ENCODE peak calls at places on chromosomes 6 and 20, in five cellular contexts. S is GM12865; O is A549; A is left ventricle myocardium inferior; Z is CD8-positive, alpha-beta T cell. T is an unnamed sample.

GRCh38 chr20:6708010-6708409 is 59.5 kb upstream of the BMP2 start:
- DNase-seq in Z (no peak), O (no peak), A (peak), S (no peak), T (peak)

GRCh38 chr6:41940759-41941279 is 789 bp downstream of the CCND3 start:
- DNase-seq in A (peak), Z (no peak), O (peak), S (peak), T (no peak)

GRCh38 chr6:90431521-90432407 is 135.1 kb upstream of the BACH2 start:
- DNase-seq in S (no peak), O (no peak), A (no peak), Z (no peak), T (no peak)

GRCh38 chr6:41214559-41215238 is 13.4 kb upstream of the TREML4 start:
- DNase-seq in Z (no peak), S (no peak), A (no peak), O (no peak), T (no peak)

GRCh38 chr20:37095108-37095608 is 639 bp downstream of the RBL1 start:
- DNase-seq in O (peak), S (peak), Z (peak), A (no peak), T (peak)

GRCh38 chr6:72245565-72245964 is 359.2 kb downstream of the RIMS1 start:
- DNase-seq in Z (no peak), A (no peak), O (no peak), S (no peak), T (no peak)

GRCh38 chr6:39362487-39362865 is 40.0 kb upstream of the KCNK16 start:
- DNase-seq in Z (no peak), O (no peak), S (no peak), A (no peak), T (no peak)

GRCh38 chr20:63048516-63049190 is 41.9 kb upstream of the BHLHE23 start:
- DNase-seq in S (no peak), A (no peak), O (no peak), Z (no peak), T (no peak)

GRCh38 chr6:145865595-145865994 is 51.0 kb upstream of the FBXO30 start:
- DNase-seq in Z (no peak), S (peak), O (no peak), A (no peak), T (no peak)

GRCh38 chr6:78861509-78861908 is 5.8 kb upstream of the IRAK1BP1 start:
- DNase-seq in S (peak), Z (no peak), A (no peak), O (peak), T (no peak)

GRCh38 chr20:48733296-48733790 is 94.5 kb downstream of the PREX1 start:
- DNase-seq in O (peak), A (no peak), S (no peak), Z (no peak), T (peak)

GRCh38 chr6:30013296-30013922 is 47.7 kb upstream of the POLR1H start:
- DNase-seq in Z (no peak), S (peak), O (no peak), A (no peak), T (peak)

GRCh38 chr20:41299899-41300298 is 17.6 kb downstream of the ZHX3 start:
- DNase-seq in O (no peak), Z (no peak), A (no peak), S (no peak), T (no peak)

GRCh38 chr6:35230950-35231349 is 17.2 kb downstream of the SCUBE3 start:
- DNase-seq in Z (no peak), S (no peak), O (no peak), A (peak), T (peak)

GRCh38 chr20:34579191-34579661 is 20.7 kb downstream of the MAP1LC3A start:
- DNase-seq in A (peak), O (peak), S (no peak), Z (no peak), T (peak)

GRCh38 chr6:129606664-129607063 is 103.3 kb downstream of the ARHGAP18 start:
- DNase-seq in A (no peak), Z (no peak), S (no peak), O (no peak), T (no peak)

GRCh38 chr20:18388860-18389259 is 78.0 kb downstream of the DZANK1 start:
- DNase-seq in Z (no peak), S (no peak), A (no peak), O (peak), T (peak)

GRCh38 chr6:124870611-124871201 is 91.5 kb upstream of the RNF217 start:
- DNase-seq in S (no peak), Z (no peak), O (peak), A (no peak), T (peak)

GRCh38 chr6:11645016-11645415 is 107.5 kb downstream of the TMEM170B start:
- DNase-seq in O (no peak), S (no peak), A (no peak), Z (no peak), T (peak)

GRCh38 chr6:5325173-5325572 is 63.9 kb downstream of the FARS2 start:
- DNase-seq in O (no peak), A (no peak), Z (no peak), S (peak), T (no peak)

GRCh38 chr6:138387577-138388368 is 10.1 kb downstream of the SMIM28 start:
- DNase-seq in A (no peak), O (no peak), S (no peak), Z (no peak), T (no peak)

GRCh38 chr6:47729019-47729418 is 30.6 kb downstream of the ADGRF4 start:
- DNase-seq in S (no peak), O (no peak), Z (no peak), A (no peak), T (no peak)

GRCh38 chr6:10099086-10099499 is 315.8 kb downstream of the TFAP2A start:
- DNase-seq in Z (no peak), O (no peak), A (no peak), S (no peak), T (no peak)

GRCh38 chr6:157585274-157586087 is 204.5 kb downstream of the ZDHHC14 start:
- DNase-seq in O (no peak), S (no peak), Z (no peak), A (no peak), T (no peak)

GRCh38 chr20:51326241-51326819 is 216.2 kb downstream of the NFATC2 start:
- DNase-seq in Z (no peak), S (peak), O (peak), A (peak), T (peak)

DNA sequence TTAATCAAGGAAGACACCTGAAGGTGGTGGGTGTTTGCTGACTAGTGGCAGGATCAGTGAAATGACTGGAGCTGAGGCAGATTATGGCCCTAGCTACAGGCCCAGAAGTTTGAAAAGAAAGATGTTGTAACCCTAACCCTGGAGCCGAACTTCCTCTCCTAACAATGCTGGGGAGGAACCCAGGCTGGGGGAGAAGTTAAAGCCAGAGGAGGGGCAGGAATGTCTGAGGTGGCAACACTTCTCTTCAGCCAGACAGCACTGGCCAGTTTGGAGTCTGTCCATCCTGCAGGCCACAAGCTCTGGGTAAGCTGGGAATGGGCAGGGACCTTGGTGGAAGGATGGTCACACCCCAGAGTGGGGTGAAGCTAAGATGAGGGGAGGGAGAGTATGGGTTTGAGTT is at the start of gene LST1:
- DNase-seq in O (no peak), A (no peak), Z (no peak), S (no peak), T (no peak)
- H3K4me3 ChIP-seq in O (no peak), A (peak), Z (peak), S (peak), T (no peak)

GRCh38 chr6:28053584-28053983 is 26.8 kb upstream of the ZNF165 start:
- DNase-seq in A (no peak), O (no peak), S (no peak), Z (no peak), T (no peak)
- TF ChIP-seq CTCF in A (no peak), O (no peak), S (no peak), Z (no peak), T (no peak)

DNA sequence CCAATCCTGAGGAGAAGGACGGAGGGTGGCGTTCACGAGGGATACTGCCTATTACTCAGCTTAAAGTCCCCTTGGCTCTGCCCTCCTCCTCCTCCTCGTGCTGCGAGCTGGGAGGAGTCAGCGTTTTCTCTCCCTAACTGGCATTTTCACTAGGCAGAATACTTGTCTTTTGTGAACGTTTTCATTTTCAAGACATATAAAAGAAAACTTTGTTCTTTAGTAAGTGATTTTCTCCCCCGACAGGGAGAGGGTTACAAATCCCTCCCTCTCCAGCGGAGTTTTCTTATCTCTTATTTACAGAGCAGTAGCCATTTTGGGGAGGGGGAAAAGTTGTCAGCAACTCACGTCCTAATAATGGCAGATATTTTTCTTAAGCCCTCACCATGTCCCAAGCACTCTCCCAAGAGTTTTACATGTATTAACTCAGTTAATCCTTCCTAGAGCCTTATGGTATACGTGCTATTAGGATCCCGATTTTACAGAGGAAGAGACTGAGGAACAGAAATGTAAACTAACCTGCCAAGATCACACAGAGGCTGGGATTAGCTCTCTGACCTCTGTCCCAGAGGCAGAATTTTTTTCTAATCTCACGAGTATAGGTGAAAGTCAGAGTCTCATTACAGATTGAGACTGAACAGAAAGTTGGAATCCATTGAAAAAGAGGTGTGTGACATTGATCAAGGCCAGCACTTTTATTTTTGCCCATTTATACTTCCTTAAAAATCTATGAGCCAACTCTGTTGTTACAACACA is 30.0 kb upstream of the ZNF217 start:
- DNase-seq in Z (no peak), S (peak), A (peak), O (peak), T (peak)
- H3K4me3 ChIP-seq in Z (peak), S (peak), A (peak), O (peak), T (peak)

GRCh38 chr6:143264996-143265734 is 185.3 kb downstream of the ADAT2 start:
- DNase-seq in S (no peak), O (no peak), Z (no peak), A (no peak), T (no peak)

GRCh38 chr6:143271024-143271423 is 179.5 kb downstream of the ADAT2 start:
- DNase-seq in O (no peak), A (no peak), Z (no peak), S (no peak), T (peak)

GRCh38 chr6:143270026-143270425 is 180.5 kb downstream of the ADAT2 start:
- DNase-seq in Z (no peak), A (no peak), O (no peak), S (no peak), T (peak)

GRCh38 chr6:143268439-143268838 is 182.1 kb downstream of the ADAT2 start:
- DNase-seq in A (no peak), S (no peak), O (no peak), Z (no peak), T (no peak)

GRCh38 chr6:143267740-143268139 is 182.8 kb downstream of the ADAT2 start:
- DNase-seq in A (no peak), O (no peak), Z (no peak), S (no peak), T (peak)
- TF ChIP-seq CTCF in A (no peak), O (no peak), Z (no peak), S (no peak), T (no peak)

DNA sequence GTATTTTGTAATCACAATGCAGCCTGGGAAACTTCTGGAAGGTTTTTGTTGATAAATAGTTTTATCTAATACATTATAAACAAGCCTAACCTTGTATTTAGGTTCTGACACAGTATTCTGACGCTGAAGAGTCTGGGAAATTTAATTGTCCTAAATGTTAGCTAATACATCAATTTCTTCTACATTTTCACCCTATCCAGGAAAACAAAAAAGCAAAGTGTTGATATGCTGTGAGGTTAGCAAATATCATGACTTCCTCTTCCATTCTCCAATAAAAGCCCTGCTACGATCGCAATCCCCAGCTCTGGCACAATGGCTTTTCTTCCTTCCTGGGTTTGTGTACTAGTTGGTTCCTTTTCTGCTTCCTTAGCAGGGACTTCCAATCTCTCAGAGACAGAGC is at the start of gene C6orf58:
- DNase-seq in A (no peak), O (no peak), Z (no peak), S (no peak), T (no peak)
- H3K4me3 ChIP-seq in A (no peak), O (no peak), Z (no peak), S (no peak), T (no peak)

GRCh38 chr6:84346372-84346771 is 118.9 kb upstream of the CEP162 start:
- DNase-seq in A (no peak), Z (no peak), S (no peak), O (no peak), T (peak)
- TF ChIP-seq CTCF in A (no peak), Z (no peak), S (no peak), O (no peak), T (peak)

DNA sequence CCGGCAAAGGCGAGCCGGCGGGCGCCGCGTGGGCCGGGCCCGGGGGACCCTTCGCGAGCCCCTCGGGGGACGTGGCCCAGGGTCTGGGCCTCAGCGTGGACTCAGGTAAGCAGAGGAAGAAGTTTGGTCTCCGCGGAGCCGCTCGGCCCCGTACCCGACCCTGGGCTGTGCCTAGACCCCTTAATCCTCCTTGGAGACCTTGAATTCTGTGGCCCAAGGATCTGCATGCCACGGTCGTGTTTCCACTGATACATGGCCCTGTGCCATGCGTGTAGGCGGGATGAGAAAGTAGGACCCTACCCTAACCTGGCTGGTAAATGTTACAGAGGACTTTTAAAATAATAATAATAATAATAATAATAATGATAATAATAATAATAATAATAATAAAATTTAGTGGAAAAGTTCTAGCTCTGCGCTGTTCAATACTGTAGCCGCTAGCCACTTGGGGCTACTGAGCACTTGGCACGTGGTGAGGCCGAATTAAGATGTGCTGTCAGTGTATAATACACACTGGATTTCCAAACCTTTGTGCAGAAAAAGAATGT is 5.7 kb downstream of the VGLL2 start:
- DNase-seq in Z (no peak), A (no peak), S (no peak), O (no peak), T (no peak)
- H3K4me3 ChIP-seq in Z (no peak), A (peak), S (no peak), O (peak), T (no peak)